ENCODE peak calls at places on chromosome 11, in eight cellular contexts. B is adrenal gland; G is psoas muscle; Q is CD8-positive, alpha-beta memory T cell; J is neural progenitor cell; T is fibroblast of lung; X is spleen; M is mesendoderm. A is an unnamed sample.

GRCh38 chr11:69862797-69863543 is 43.8 kb upstream of the FGF3 start:
- DNase-seq in B (no peak), G (no peak), Q (no peak), J (no peak), T (no peak), X (no peak), M (no peak), A (no peak)

GRCh38 chr11:84673753-84674152 is 953.4 kb downstream of the DLG2 start:
- DNase-seq in B (no peak), G (no peak), Q (no peak), J (no peak), T (no peak), X (no peak), M (peak; percentile 21), A (no peak)

GRCh38 chr11:78203184-78203583 is 14.5 kb downstream of the USP35 start:
- DNase-seq in B (no peak), G (no peak), Q (peak; percentile 80), J (no peak), T (no peak), X (peak; percentile 12), M (no peak), A (no peak)

GRCh38 chr11:70078095-70078795 is at the start of gene ANO1:
- DNase-seq in B (no peak), G (no peak), Q (no peak), J (peak; percentile 58), T (no peak), X (peak; percentile 51), M (no peak), A (no peak)

GRCh38 chr11:1226226-1226961 is 3.5 kb downstream of the MUC5B start:
- DNase-seq in B (no peak), G (peak; percentile 54), Q (peak; percentile 46), J (peak; percentile 49), T (no peak), X (peak; percentile 76), M (no peak), A (no peak)

GRCh38 chr11:46277313-46277622 is 194 bp upstream of the CREB3L1 start:
- DNase-seq in B (peak; percentile 87), G (no peak), Q (no peak), J (no peak), T (peak; percentile 72), X (no peak), M (no peak), A (no peak)

GRCh38 chr11:453564-453963 is 3.5 kb downstream of the PTDSS2 start:
- DNase-seq in B (no peak), G (no peak), Q (no peak), J (no peak), T (no peak), X (peak; percentile 75), M (no peak), A (no peak)

GRCh38 chr11:122253541-122254317 is 137.7 kb upstream of the BLID start:
- DNase-seq in B (no peak), G (no peak), Q (no peak), J (peak; percentile 38), T (peak; percentile 57), X (no peak), M (peak; percentile 21), A (no peak)

GRCh38 chr11:66281776-66282467 is 3.9 kb downstream of the CNIH2 start:
- DNase-seq in B (no peak), G (no peak), Q (no peak), J (no peak), T (no peak), X (peak; percentile 76), M (no peak), A (no peak)

GRCh38 chr11:44946268-44946667 is 4.4 kb downstream of the TP53I11 start:
- DNase-seq in B (no peak), G (peak; percentile 95), Q (no peak), J (no peak), T (no peak), X (no peak), M (no peak), A (peak; percentile 96)

GRCh38 chr11:1964955-1965354 is 17.8 kb downstream of the MRPL23 start:
- DNase-seq in B (no peak), G (peak; percentile 42), Q (no peak), J (no peak), T (no peak), X (no peak), M (no peak), A (no peak)

GRCh38 chr11:16028406-16028805 is 327.9 kb downstream of the SOX6 start:
- DNase-seq in B (no peak), G (no peak), Q (no peak), J (no peak), T (peak; percentile 34), X (no peak), M (peak; percentile 11), A (no peak)

GRCh38 chr11:86693501-86693900 is 21.1 kb upstream of the ME3 start:
- DNase-seq in B (no peak), G (no peak), Q (no peak), J (no peak), T (no peak), X (no peak), M (no peak), A (no peak)

GRCh38 chr11:86692746-86693145 is 20.3 kb upstream of the ME3 start:
- DNase-seq in B (no peak), G (no peak), Q (no peak), J (no peak), T (no peak), X (no peak), M (no peak), A (no peak)

GRCh38 chr11:86696004-86696403 is 23.6 kb upstream of the ME3 start:
- DNase-seq in B (no peak), G (no peak), Q (no peak), J (no peak), T (peak; percentile 95), X (no peak), M (no peak), A (no peak)

GRCh38 chr11:86696451-86696850 is 24.0 kb upstream of the ME3 start:
- DNase-seq in B (no peak), G (no peak), Q (no peak), J (no peak), T (no peak), X (no peak), M (no peak), A (no peak)

DNA sequence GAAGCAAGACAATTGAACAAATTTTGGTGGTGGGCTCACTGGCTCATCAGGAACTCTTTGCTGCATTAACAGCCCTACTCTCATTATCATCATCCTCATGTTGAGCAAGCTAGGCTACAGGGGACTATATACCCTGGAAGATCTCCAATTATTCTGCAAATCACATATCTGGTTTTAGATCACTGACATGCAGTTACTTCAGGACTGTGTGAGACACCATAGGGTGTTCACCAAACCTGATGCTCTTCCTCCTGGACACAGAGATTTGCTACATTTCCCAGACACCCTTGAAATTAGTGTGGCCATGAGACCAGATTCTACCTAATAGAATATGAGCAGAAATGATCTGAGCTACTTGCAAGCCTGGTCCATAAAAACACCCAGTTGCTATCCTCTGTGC is 23.0 kb upstream of the ME3 start:
- DNase-seq in B (no peak), G (no peak), Q (no peak), J (no peak), T (no peak), X (no peak), M (no peak), A (no peak)
- H3K4me1 ChIP-seq in B (peaks cover 10% of the 10 kb centered on the region), G (peaks cover 17% of the 10 kb centered on the region), Q (no peaks in the 10 kb centered on the region), J (peaks cover 11% of the 10 kb centered on the region), T (peaks cover 19% of the 10 kb centered on the region), X (no peaks in the 10 kb centered on the region), M (no peaks in the 10 kb centered on the region), A (peaks cover 6% of the 10 kb centered on the region)

GRCh38 chr11:117201516-117201866 is 2.3 kb downstream of the TAGLN start:
- DNase-seq in B (no peak), G (no peak), Q (no peak), J (no peak), T (no peak), X (no peak), M (peak; percentile 11), A (no peak)

GRCh38 chr11:117203069-117203407 is 3.9 kb downstream of the TAGLN start:
- DNase-seq in B (no peak), G (no peak), Q (no peak), J (no peak), T (no peak), X (no peak), M (no peak), A (no peak)

GRCh38 chr11:117200813-117201515 is 1.8 kb downstream of the TAGLN start:
- DNase-seq in B (no peak), G (no peak), Q (no peak), J (no peak), T (no peak), X (no peak), M (peak; percentile 41), A (no peak)

GRCh38 chr11:117201906-117202305 is 2.7 kb downstream of the TAGLN start:
- DNase-seq in B (no peak), G (no peak), Q (no peak), J (no peak), T (no peak), X (no peak), M (peak; percentile 31), A (no peak)

DNA sequence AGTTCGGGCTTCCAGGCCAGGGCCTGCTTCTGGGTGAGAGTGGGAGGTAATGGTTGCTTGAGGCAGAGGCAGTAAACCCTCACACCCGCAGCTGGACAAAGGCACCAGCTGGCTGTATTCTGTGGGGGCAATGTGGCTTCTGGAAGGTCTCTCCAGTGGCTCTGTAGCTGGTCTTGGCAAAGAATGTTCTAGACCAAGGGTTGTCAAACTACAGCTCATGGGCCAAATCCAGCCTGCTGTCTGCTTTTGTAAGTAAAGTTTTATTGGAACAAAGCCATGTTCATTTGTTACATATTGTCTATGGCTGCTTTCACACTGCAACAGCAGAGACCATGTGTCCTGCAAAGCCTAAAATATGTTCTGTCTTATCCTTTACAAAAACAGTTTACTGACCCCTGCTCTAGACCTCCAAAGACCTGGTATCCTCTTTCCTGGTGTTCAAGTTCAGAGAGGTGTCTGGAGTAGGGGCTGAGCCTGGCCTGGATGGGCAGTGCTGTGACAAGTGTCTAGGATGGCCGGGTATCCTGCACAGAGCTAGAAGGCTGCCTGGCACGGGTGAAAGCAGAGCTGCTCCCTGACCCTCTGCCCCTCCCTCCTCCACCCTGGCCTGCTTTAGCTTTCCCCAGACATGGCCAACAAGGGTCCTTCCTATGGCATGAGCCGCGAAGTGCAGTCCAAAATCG is 3.4 kb downstream of the TAGLN start:
- DNase-seq in B (no peak), G (no peak), Q (no peak), J (no peak), T (peak; percentile 43), X (no peak), M (peak; percentile 14), A (no peak)
- H3K4me3 ChIP-seq in B (peak overlapping the region; percentile 47), G (peak overlapping the region; percentile 58), Q (no peak overlapping the region), J (no peak overlapping the region), T (peak overlapping the region; percentile 76), X (peak overlapping the region; percentile 45), M (no peak overlapping the region), A (peak overlapping the region; percentile 62)

DNA sequence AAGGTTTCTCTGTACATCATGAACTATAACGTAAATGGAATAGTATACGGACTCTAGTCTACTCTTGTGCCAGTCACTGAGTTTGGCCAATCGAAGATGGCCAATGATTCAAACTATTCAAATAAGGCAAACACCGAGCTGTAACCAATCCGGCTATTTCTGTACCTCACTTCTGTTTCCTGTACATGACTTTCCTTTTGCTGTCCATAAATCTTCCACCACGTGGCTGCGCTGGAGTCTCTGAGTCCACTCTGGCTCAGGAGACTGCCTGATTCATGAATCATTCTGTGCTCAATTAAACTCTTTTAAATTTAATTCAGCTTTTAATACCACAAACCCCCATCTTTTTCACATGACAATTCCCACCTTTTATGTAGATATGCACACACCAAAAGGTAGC is 1.5 kb upstream of the JAML start:
- DNase-seq in B (peak; percentile 63), G (no peak), Q (no peak), J (no peak), T (no peak), X (no peak), M (no peak), A (no peak)
- H3K4me1 ChIP-seq in B (peaks cover 4% of the 10 kb centered on the region), G (no peaks in the 10 kb centered on the region), Q (peaks cover 85% of the 10 kb centered on the region), J (no peaks in the 10 kb centered on the region), T (no peaks in the 10 kb centered on the region), X (peaks cover 86% of the 10 kb centered on the region), M (no peaks in the 10 kb centered on the region), A (no peaks in the 10 kb centered on the region)

GRCh38 chr11:60930394-60930793 is 6.1 kb downstream of the TMEM132A start:
- DNase-seq in B (no peak), G (peak; percentile 34), Q (no peak), J (no peak), T (no peak), X (peak; percentile 65), M (no peak), A (no peak)
- H3K4me3 ChIP-seq in B (no peak overlapping the region), G (no peak overlapping the region), Q (no peak overlapping the region), J (no peak overlapping the region), T (no peak overlapping the region), X (no peak overlapping the region), M (no peak overlapping the region), A (no peak overlapping the region)

A was measured in right atrium auricular region.